ENCODE peak calls at places on chromosomes 7 and 10, in seven cellular contexts. One of them, this sample, is unnamed.

GRCh38 chr10:131942455-131942854 is 39.3 kb downstream of the BNIP3 start:
- DNase-seq in fibroblast of lung: no peak
- DNase-seq in MM.1S: no peak
- DNase-seq in pancreas: no peak
- DNase-seq in GM06990: no peak
- DNase-seq in osteocyte: no peak
- DNase-seq in fibroblast of mammary gland: no peak
- DNase-seq in this sample: no peak

GRCh38 chr7:126715076-126715475 is 537.7 kb downstream of the GRM8 start:
- DNase-seq in fibroblast of lung: no peak
- DNase-seq in MM.1S: no peak
- DNase-seq in pancreas: no peak
- DNase-seq in GM06990: no peak
- DNase-seq in osteocyte: no peak
- DNase-seq in fibroblast of mammary gland: no peak
- DNase-seq in this sample: no peak

GRCh38 chr10:99828464-99828863 is 46.0 kb downstream of the ABCC2 start:
- DNase-seq in fibroblast of lung: no peak
- DNase-seq in MM.1S: peak; percentile 50
- DNase-seq in pancreas: no peak
- DNase-seq in GM06990: no peak
- DNase-seq in osteocyte: no peak
- DNase-seq in fibroblast of mammary gland: no peak
- DNase-seq in this sample: no peak

GRCh38 chr10:78222096-78222790 is 188.6 kb downstream of the RPS24 start:
- DNase-seq in fibroblast of lung: no peak
- DNase-seq in MM.1S: no peak
- DNase-seq in pancreas: no peak
- DNase-seq in GM06990: no peak
- DNase-seq in osteocyte: no peak
- DNase-seq in fibroblast of mammary gland: no peak
- DNase-seq in this sample: no peak

GRCh38 chr10:25049966-25050365 is 33.6 kb downstream of the THNSL1 start:
- DNase-seq in fibroblast of lung: peak; percentile 8
- DNase-seq in MM.1S: no peak
- DNase-seq in pancreas: no peak
- DNase-seq in GM06990: no peak
- DNase-seq in osteocyte: no peak
- DNase-seq in fibroblast of mammary gland: peak; percentile 82
- DNase-seq in this sample: no peak

GRCh38 chr7:154915600-154915999 is 87.3 kb downstream of the PAXIP1 start:
- DNase-seq in fibroblast of lung: no peak
- DNase-seq in MM.1S: peak; percentile 17
- DNase-seq in pancreas: no peak
- DNase-seq in GM06990: no peak
- DNase-seq in osteocyte: no peak
- DNase-seq in fibroblast of mammary gland: no peak
- DNase-seq in this sample: no peak

GRCh38 chr7:56009695-56010094 is 41.5 kb downstream of the PSPH start:
- DNase-seq in fibroblast of lung: no peak
- DNase-seq in MM.1S: no peak
- DNase-seq in pancreas: peak; percentile 82
- DNase-seq in GM06990: no peak
- DNase-seq in osteocyte: no peak
- DNase-seq in fibroblast of mammary gland: no peak
- DNase-seq in this sample: no peak

GRCh38 chr7:19984231-19984632 is 210.8 kb upstream of the TMEM196 start:
- DNase-seq in fibroblast of lung: no peak
- DNase-seq in MM.1S: no peak
- DNase-seq in pancreas: no peak
- DNase-seq in GM06990: no peak
- DNase-seq in osteocyte: no peak
- DNase-seq in fibroblast of mammary gland: no peak
- DNase-seq in this sample: no peak

GRCh38 chr7:44461387-44461786 is 29.1 kb downstream of the NUDCD3 start:
- DNase-seq in fibroblast of lung: peak; percentile 20
- DNase-seq in MM.1S: peak; percentile 29
- DNase-seq in pancreas: no peak
- DNase-seq in GM06990: peak; percentile 29
- DNase-seq in osteocyte: no peak
- DNase-seq in fibroblast of mammary gland: peak; percentile 79
- DNase-seq in this sample: no peak

GRCh38 chr10:7193369-7193768 is 217.5 kb downstream of the SFMBT2 start:
- DNase-seq in fibroblast of lung: no peak
- DNase-seq in MM.1S: no peak
- DNase-seq in pancreas: no peak
- DNase-seq in GM06990: no peak
- DNase-seq in osteocyte: no peak
- DNase-seq in fibroblast of mammary gland: no peak
- DNase-seq in this sample: no peak

GRCh38 chr10:118264838-118265470 is 77.2 kb downstream of the FAM204A start:
- DNase-seq in fibroblast of lung: no peak
- DNase-seq in MM.1S: no peak
- DNase-seq in pancreas: no peak
- DNase-seq in GM06990: no peak
- DNase-seq in osteocyte: no peak
- DNase-seq in fibroblast of mammary gland: peak; percentile 25
- DNase-seq in this sample: no peak

GRCh38 chr10:526651-527312 is 162.7 kb downstream of the DIP2C start:
- DNase-seq in fibroblast of lung: no peak
- DNase-seq in MM.1S: no peak
- DNase-seq in pancreas: no peak
- DNase-seq in GM06990: no peak
- DNase-seq in osteocyte: no peak
- DNase-seq in fibroblast of mammary gland: no peak
- DNase-seq in this sample: no peak

GRCh38 chr10:16989826-16990293 is 139.8 kb downstream of the CUBN start:
- DNase-seq in fibroblast of lung: no peak
- DNase-seq in MM.1S: no peak
- DNase-seq in pancreas: no peak
- DNase-seq in GM06990: no peak
- DNase-seq in osteocyte: no peak
- DNase-seq in fibroblast of mammary gland: no peak
- DNase-seq in this sample: no peak
- TF ChIP-seq CTCF in fibroblast of lung: no peak
- TF ChIP-seq CTCF in MM.1S: no peak
- TF ChIP-seq CTCF in pancreas: no peak
- TF ChIP-seq CTCF in GM06990: no peak
- TF ChIP-seq CTCF in osteocyte: no peak
- TF ChIP-seq CTCF in fibroblast of mammary gland: no peak
- TF ChIP-seq CTCF in this sample: no peak

DNA sequence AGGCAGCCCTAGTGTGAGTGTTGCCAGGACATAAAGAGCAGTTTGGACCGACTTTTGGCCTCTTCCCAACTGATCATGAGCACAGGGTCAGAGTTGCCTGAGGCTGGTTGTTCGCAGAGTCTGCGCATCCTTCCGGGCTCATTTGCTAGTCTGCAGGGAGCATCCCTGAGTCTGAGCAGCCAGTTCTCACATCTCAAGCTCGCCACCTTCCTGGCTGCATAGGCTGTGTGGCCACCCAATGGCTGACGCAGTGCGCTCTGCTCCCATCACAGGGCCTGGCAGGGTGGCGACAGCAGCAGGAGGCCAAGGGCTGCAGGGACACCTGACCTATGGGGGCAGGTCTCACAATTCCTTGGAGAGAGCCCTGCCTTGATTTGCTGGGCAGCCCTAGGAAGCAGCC is 5.0 kb downstream of the GAD2 start:
- DNase-seq in fibroblast of lung: no peak
- DNase-seq in MM.1S: no peak
- DNase-seq in pancreas: no peak
- DNase-seq in GM06990: no peak
- DNase-seq in osteocyte: no peak
- DNase-seq in fibroblast of mammary gland: no peak
- DNase-seq in this sample: no peak
- TF ChIP-seq CTCF in fibroblast of lung: no peak
- TF ChIP-seq CTCF in MM.1S: no peak
- TF ChIP-seq CTCF in pancreas: no peak
- TF ChIP-seq CTCF in GM06990: no peak
- TF ChIP-seq CTCF in osteocyte: no peak
- TF ChIP-seq CTCF in fibroblast of mammary gland: no peak
- TF ChIP-seq CTCF in this sample: no peak

DNA sequence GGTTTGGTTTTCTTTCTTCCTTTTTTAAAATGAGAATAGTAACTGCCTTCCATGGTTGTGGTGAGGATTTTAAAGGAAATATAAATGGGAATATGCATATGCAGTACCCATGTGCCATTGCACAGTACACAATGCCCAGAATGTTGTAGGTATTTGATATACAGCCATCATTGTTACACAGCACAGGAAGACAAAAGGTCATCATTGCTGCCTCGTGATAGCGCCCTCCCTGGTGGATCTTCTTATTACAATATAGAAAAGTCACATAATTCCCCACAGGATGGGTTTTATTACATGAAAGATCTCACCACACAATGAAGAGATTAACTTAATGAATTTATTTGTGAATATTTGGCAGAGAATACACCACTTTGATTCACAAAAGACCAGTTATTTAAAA is 76.5 kb downstream of the PPP1R17 start:
- DNase-seq in fibroblast of lung: no peak
- DNase-seq in MM.1S: no peak
- DNase-seq in pancreas: no peak
- DNase-seq in GM06990: no peak
- DNase-seq in osteocyte: no peak
- DNase-seq in fibroblast of mammary gland: no peak
- DNase-seq in this sample: no peak
- TF ChIP-seq CTCF in fibroblast of lung: peak; percentile 7
- TF ChIP-seq CTCF in MM.1S: peak; percentile 15
- TF ChIP-seq CTCF in pancreas: no peak
- TF ChIP-seq CTCF in GM06990: no peak
- TF ChIP-seq CTCF in osteocyte: peak; percentile 34
- TF ChIP-seq CTCF in fibroblast of mammary gland: peak; percentile 19
- TF ChIP-seq CTCF in this sample: peak; percentile 29

GRCh38 chr10:43263551-43264323 is 3.1 kb downstream of the RASGEF1A start:
- DNase-seq in fibroblast of lung: no peak
- DNase-seq in MM.1S: no peak
- DNase-seq in pancreas: peak; percentile 73
- DNase-seq in GM06990: no peak
- DNase-seq in osteocyte: peak; percentile 81
- DNase-seq in fibroblast of mammary gland: no peak
- DNase-seq in this sample: no peak
- TF ChIP-seq CTCF in fibroblast of lung: peak; percentile 3
- TF ChIP-seq CTCF in MM.1S: no peak
- TF ChIP-seq CTCF in pancreas: no peak
- TF ChIP-seq CTCF in GM06990: peak; percentile 13
- TF ChIP-seq CTCF in osteocyte: peak; percentile 30
- TF ChIP-seq CTCF in fibroblast of mammary gland: no peak
- TF ChIP-seq CTCF in this sample: no peak

DNA sequence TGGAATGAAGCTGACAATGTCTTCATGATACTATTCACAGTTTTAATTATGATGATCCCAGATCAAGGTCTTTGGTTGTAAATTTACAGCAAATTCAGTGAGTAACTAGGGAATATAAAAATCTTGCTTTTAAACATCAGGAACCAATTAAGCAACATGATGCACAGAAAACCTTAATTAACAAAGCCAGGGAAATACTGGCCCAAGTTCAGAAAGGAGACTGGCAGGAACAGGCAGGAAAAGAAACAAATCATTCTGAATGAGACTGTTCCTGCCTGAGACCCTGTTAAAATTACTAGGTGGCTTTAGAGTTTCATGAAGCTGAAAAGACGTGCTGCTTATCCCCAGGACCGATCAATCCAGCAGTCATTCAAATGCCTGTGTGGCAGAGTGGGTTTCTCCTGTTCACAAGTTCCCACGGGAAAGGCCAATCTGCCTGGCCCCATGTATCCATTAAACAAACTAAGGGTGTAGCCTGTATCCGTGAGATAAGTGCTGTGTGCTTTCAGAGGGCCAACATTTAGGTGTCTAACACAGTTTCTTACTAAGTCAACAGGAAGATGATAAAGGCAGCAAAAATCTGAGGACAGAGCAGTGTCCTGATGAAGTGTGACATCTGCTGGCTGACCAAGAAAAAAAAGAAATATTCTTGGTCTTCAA is 34.4 kb downstream of the PUS7 start:
- DNase-seq in fibroblast of lung: peak; percentile 85
- DNase-seq in MM.1S: peak; percentile 12
- DNase-seq in pancreas: no peak
- DNase-seq in GM06990: no peak
- DNase-seq in osteocyte: no peak
- DNase-seq in fibroblast of mammary gland: peak; percentile 85
- DNase-seq in this sample: peak; percentile 29
- TF ChIP-seq CTCF in fibroblast of lung: peak; percentile 42
- TF ChIP-seq CTCF in MM.1S: peak; percentile 32
- TF ChIP-seq CTCF in pancreas: no peak
- TF ChIP-seq CTCF in GM06990: peak; percentile 30
- TF ChIP-seq CTCF in osteocyte: peak; percentile 77
- TF ChIP-seq CTCF in fibroblast of mammary gland: peak; percentile 51
- TF ChIP-seq CTCF in this sample: no peak

DNA sequence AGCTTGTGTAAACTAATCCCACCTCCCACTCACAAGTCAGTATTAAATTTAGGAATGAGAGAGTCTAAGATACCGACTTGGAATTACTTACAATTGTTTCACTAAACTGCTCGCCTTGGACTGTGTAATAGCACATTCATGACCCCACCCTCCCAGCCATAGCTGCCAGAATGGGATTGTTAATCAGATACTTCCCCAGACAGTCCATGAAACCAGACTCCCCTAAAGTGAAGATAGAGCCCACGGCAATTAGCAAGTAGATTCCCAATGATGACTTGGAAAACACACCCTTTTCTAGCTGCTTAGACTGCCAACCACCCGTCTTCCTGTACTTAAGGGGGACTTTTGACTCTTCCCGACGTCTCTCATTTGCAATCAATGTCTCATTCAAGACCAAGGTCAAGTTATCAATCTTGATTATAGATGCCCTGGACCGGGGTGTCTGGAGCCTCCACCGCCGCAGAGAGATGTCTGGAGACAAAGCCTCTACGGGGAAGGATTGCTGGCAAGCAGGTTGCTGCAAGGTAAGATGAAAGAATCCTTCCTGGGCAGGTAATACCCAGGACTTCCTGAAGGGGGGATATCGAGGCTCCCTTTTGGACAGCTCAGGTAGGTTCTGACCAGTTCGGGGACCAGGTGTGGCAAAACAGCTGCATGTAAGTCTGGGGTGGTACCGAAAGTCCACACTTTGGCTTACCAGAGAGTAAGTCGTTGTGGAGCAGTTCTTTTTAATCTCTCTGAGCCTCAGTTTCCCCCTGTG is 12.6 kb upstream of the CUX1 start:
- DNase-seq in fibroblast of lung: no peak
- DNase-seq in MM.1S: peak; percentile 26
- DNase-seq in pancreas: no peak
- DNase-seq in GM06990: no peak
- DNase-seq in osteocyte: no peak
- DNase-seq in fibroblast of mammary gland: no peak
- DNase-seq in this sample: no peak
- TF ChIP-seq CTCF in fibroblast of lung: no peak
- TF ChIP-seq CTCF in MM.1S: peak; percentile 40
- TF ChIP-seq CTCF in pancreas: peak; percentile 41
- TF ChIP-seq CTCF in GM06990: peak; percentile 37
- TF ChIP-seq CTCF in osteocyte: no peak
- TF ChIP-seq CTCF in fibroblast of mammary gland: no peak
- TF ChIP-seq CTCF in this sample: no peak